ENCODE peak calls at places on chromosomes 11 and 22, in ten cellular contexts. G is GM20000; V is ovary; W is endothelial cell; E is brain microvascular endothelial cell; F is neural crest cell; U is CD4-positive, alpha-beta T cell; K is GM10248; M is glutamatergic neuron; X is natural killer cell. N is an unnamed sample.

GRCh38 chr11:86687083-86687799 is 14.8 kb upstream of the ME3 start:
- DNase-seq in K (no peak), V (no peak), X (no peak), W (no peak), M (no peak), U (no peak), F (no peak), G (no peak), E (no peak), N (no peak)

GRCh38 chr22:18044548-18045271 is 20.3 kb upstream of the MICAL3 start:
- DNase-seq in E (peak; percentile 18), V (peak; percentile 98), F (no peak), W (no peak), U (no peak), X (no peak), M (no peak), K (no peak), G (no peak), N (no peak)

GRCh38 chr11:65500262-65501004 is 1.6 kb downstream of the MALAT1 start:
- DNase-seq in K (no peak), W (no peak), X (peak; percentile 40), G (no peak), M (no peak), V (peak; percentile 62), E (peak; percentile 32), F (peak; percentile 26), U (no peak), N (no peak)

GRCh38 chr11:82730286-82730685 is 3.4 kb downstream of the FAM181B start:
- DNase-seq in F (no peak), E (no peak), W (no peak), K (no peak), X (no peak), V (no peak), G (no peak), M (no peak), U (no peak), N (no peak)

GRCh38 chr22:45428391-45429385 is 15.2 kb downstream of the RIBC2 start:
- DNase-seq in U (no peak), W (no peak), X (no peak), K (no peak), G (no peak), V (peak; percentile 20), M (no peak), E (no peak), F (no peak), N (no peak)

GRCh38 chr11:61057615-61058014 is 44.7 kb upstream of the CD5 start:
- DNase-seq in M (no peak), F (no peak), G (no peak), K (no peak), E (no peak), X (no peak), W (no peak), U (no peak), V (no peak), N (no peak)

GRCh38 chr22:22127100-22127499 is 117.5 kb upstream of the VPREB1 start:
- DNase-seq in G (no peak), X (no peak), E (no peak), U (no peak), M (no peak), F (no peak), W (no peak), V (no peak), K (no peak), N (no peak)

GRCh38 chr22:20519558-20519957 is 12.1 kb downstream of the MED15 start:
- DNase-seq in W (no peak), E (no peak), K (no peak), X (no peak), M (no peak), U (no peak), V (no peak), G (no peak), F (no peak), N (no peak)

GRCh38 chr22:50012201-50013181 is at the start of gene IL17REL:
- DNase-seq in F (no peak), X (no peak), E (no peak), K (no peak), M (no peak), V (peak; percentile 53), G (no peak), U (no peak), W (peak; percentile 8), N (no peak)
- TF ChIP-seq CTCF in F (no peak), X (no peak), E (peak; percentile 51), K (no peak), M (no peak), V (no peak), G (no peak), U (no peak), W (no peak), N (no peak)

DNA sequence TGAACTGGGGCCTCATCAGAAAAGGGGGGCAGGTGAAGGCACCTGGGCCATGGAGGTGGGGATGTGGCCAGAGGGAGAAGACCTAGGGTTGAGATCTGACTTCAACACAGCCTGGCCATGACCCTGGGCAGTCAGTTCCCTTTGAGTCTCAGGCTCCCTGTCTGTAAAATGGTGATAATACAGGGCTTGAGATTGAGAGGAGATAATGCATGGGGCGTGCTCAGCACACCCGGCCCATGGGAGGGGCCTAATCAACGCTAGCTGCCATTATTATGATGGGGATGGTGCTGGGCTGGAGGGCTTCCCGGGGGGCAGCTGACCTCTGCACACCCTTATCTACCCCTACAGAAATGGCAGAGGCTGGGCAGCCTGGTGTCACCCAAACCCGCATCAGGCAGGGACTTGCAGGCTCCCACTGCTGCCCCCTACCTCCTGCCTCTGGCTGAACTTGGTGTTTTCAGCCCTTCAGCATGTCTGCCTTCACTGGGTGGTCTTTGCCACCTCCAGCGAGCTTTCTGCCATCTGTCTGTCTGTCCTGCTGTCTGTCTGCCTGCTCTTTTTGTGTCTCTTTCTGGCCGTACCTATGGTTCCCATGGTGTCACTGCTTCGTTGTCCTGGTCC is 84.5 kb downstream of the CACNA1I start:
- DNase-seq in G (no peak), W (no peak), V (no peak), U (no peak), F (no peak), K (no peak), M (no peak), E (no peak), X (no peak), N (no peak)
- TF ChIP-seq CTCF in G (no peak), W (no peak), V (no peak), U (no peak), F (peak; percentile 19), K (no peak), M (no peak), E (peak; percentile 36), X (no peak), N (no peak)

DNA sequence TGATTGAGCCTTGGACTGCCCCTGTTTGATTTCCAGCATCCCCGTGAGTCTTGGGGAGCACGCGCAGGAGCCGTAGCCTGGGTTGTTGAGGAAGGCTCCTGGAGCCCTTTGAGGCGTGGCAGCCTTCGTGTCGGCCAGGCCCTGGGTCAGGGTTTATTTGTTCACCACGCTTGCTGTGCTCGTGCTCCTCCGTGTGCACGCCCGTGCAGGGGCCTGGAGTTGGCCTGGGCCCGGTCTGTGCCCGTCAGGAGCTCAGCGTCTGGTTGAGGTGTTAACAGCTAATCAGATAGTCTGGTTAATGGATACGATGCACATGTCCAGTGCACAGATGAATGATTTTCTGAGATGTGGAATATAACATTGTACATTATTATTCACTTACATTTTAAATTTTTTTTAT is 8.0 kb downstream of the IGHMBP2 start:
- DNase-seq in E (no peak), M (no peak), V (no peak), W (no peak), G (no peak), F (no peak), U (no peak), X (no peak), K (no peak), N (no peak)
- TF ChIP-seq CTCF in E (no peak), M (no peak), V (no peak), W (no peak), G (no peak), F (no peak), U (no peak), X (no peak), K (no peak), N (no peak)

GRCh38 chr22:50303848-50304527 is 3.5 kb downstream of the PLXNB2 start:
- DNase-seq in W (no peak), X (no peak), U (no peak), G (peak; percentile 73), V (peak; percentile 66), F (no peak), M (no peak), K (peak; percentile 60), E (no peak), N (no peak)
- TF ChIP-seq CTCF in W (no peak), X (no peak), U (no peak), G (no peak), V (no peak), F (no peak), M (no peak), K (no peak), E (peak; percentile 23), N (no peak)

DNA sequence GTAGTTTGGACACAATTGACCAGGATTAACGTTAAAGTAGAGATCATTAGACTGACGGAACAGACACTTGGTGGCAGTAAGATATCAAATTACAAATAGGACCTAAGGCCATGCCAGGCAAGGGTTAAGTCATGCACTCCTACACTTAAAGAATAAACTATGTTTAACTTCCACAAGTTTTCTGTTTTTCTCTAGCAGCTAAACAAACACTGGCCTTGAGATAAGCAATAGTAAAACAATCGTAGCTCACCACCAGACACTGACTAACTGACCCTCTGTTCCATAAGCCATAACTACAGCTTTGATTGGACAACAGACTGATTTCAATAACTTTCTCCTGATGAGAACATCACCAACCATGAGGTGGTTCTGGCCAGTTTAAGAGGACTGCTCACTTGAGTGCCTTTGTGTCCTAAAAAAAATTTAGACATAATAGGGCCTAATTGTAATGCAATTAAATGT is 2.0 kb upstream of the CEP126 start:
- DNase-seq in F (no peak), G (no peak), M (no peak), U (no peak), X (no peak), K (no peak), W (no peak), V (no peak), E (peak; percentile 91), N (no peak)
- TF ChIP-seq CTCF in F (no peak), G (no peak), M (no peak), U (no peak), X (no peak), K (no peak), W (no peak), V (no peak), E (no peak), N (no peak)

GRCh38 chr11:123429851-123430735 is at the start of gene GRAMD1B:
- DNase-seq in G (peak; percentile 80), V (peak; percentile 75), F (peak; percentile 66), M (peak; percentile 68), X (peak; percentile 50), K (peak; percentile 78), W (peak; percentile 86), E (peak; percentile 66), U (peak; percentile 76), N (peak; percentile 48)
- TF ChIP-seq CTCF in G (no peak), V (no peak), F (peak; percentile 27), M (no peak), X (no peak), K (peak; percentile 22), W (no peak), E (peak; percentile 49), U (no peak), N (peak; percentile 23)

GRCh38 chr11:121318848-121319834 is 26.6 kb downstream of the SC5D start:
- DNase-seq in V (no peak), F (peak; percentile 31), K (no peak), U (no peak), G (no peak), W (peak; percentile 46), M (no peak), X (no peak), E (peak; percentile 45), N (no peak)
- TF ChIP-seq CTCF in V (peak; percentile 34), F (peak; percentile 80), K (peak; percentile 84), U (peak; percentile 86), G (peak; percentile 15), W (peak; percentile 70), M (peak; percentile 71), X (peak; percentile 56), E (peak; percentile 86), N (peak; percentile 68)

N was measured in progenitor cell of endocrine pancreas.